ENCODE peak calls at places on chromosome 4, in eight cellular contexts. N is HEK293T; O is activated CD4-positive, alpha-beta T cell treated with anti-CD3 and anti-CD28 coated beads for 36 hours; A is left ventricle myocardium inferior; C is kidney; D is T-helper 9 cell; B is HCT116; G is RWPE1. S is an unnamed sample.

GRCh38 chr4:89064848-89065247 is 7.9 kb upstream of the FAM13A start:
- DNase-seq in N (no peak), O (no peak), A (no peak), C (no peak), D (no peak), B (no peak), G (no peak), S (no peak)

GRCh38 chr4:155428128-155428527 is 51.4 kb upstream of the MAP9 start:
- DNase-seq in N (no peak), O (no peak), A (no peak), C (no peak), D (no peak), B (no peak), G (no peak), S (no peak)

GRCh38 chr4:7813674-7814073 is 126.0 kb downstream of the AFAP1 start:
- DNase-seq in N (no peak), O (peak; percentile 23), A (no peak), C (no peak), D (no peak), B (no peak), G (no peak), S (no peak)

GRCh38 chr4:151541438-151542071 is 132.6 kb downstream of the FHIP1A start:
- DNase-seq in N (no peak), O (no peak), A (no peak), C (no peak), D (no peak), B (peak; percentile 21), G (peak; percentile 77), S (no peak)

GRCh38 chr4:73066928-73067327 is 2.6 kb downstream of the COX18 start:
- DNase-seq in N (no peak), O (peak; percentile 31), A (no peak), C (no peak), D (no peak), B (no peak), G (no peak), S (no peak)

GRCh38 chr4:99084595-99084994 is 4.0 kb downstream of the ADH5 start:
- DNase-seq in N (no peak), O (no peak), A (no peak), C (no peak), D (no peak), B (no peak), G (no peak), S (no peak)

GRCh38 chr4:81607947-81608346 is 136.2 kb upstream of the RASGEF1B start:
- DNase-seq in N (no peak), O (no peak), A (no peak), C (no peak), D (no peak), B (no peak), G (no peak), S (no peak)

GRCh38 chr4:47468686-47469365 is 5.3 kb upstream of the COMMD8 start:
- DNase-seq in N (no peak), O (no peak), A (no peak), C (no peak), D (no peak), B (no peak), G (no peak), S (no peak)

GRCh38 chr4:98522062-98522461 is 136.3 kb downstream of the TSPAN5 start:
- DNase-seq in N (no peak), O (peak; percentile 29), A (no peak), C (no peak), D (no peak), B (no peak), G (no peak), S (no peak)

GRCh38 chr4:3299122-3299521 is 6.3 kb downstream of the RGS12 start:
- DNase-seq in N (no peak), O (no peak), A (no peak), C (peak; percentile 22), D (no peak), B (no peak), G (no peak), S (no peak)

GRCh38 chr4:184801781-184802180 is 24.0 kb downstream of the ACSL1 start:
- DNase-seq in N (no peak), O (no peak), A (no peak), C (no peak), D (no peak), B (no peak), G (peak; percentile 86), S (no peak)

GRCh38 chr4:121072080-121072835 is at the start of gene NDNF:
- DNase-seq in N (peak; percentile 67), O (peak; percentile 65), A (peak; percentile 46), C (peak; percentile 69), D (peak; percentile 22), B (no peak), G (no peak), S (peak; percentile 90)

GRCh38 chr4:20248155-20248558 is 3.5 kb upstream of the SLIT2 start:
- DNase-seq in N (peak; percentile 30), O (no peak), A (no peak), C (no peak), D (no peak), B (peak; percentile 29), G (no peak), S (no peak)

GRCh38 chr4:105061720-105062119 is 85.0 kb upstream of the TET2 start:
- DNase-seq in N (no peak), O (no peak), A (no peak), C (no peak), D (no peak), B (no peak), G (no peak), S (no peak)

GRCh38 chr4:101086801-101087586 is 260.3 kb downstream of the PPP3CA start:
- DNase-seq in N (peak; percentile 14), O (no peak), A (no peak), C (no peak), D (no peak), B (no peak), G (no peak), S (no peak)

GRCh38 chr4:40121515-40121914 is 64.9 kb downstream of the N4BP2 start:
- DNase-seq in N (no peak), O (peak; percentile 30), A (no peak), C (no peak), D (no peak), B (peak; percentile 12), G (peak; percentile 69), S (no peak)

GRCh38 chr4:164876680-164877324 is at the start of gene APELA:
- DNase-seq in N (no peak), O (no peak), A (no peak), C (no peak), D (no peak), B (no peak), G (no peak), S (no peak)

GRCh38 chr4:93814722-93815121 is 13.8 kb upstream of the ATOH1 start:
- DNase-seq in N (no peak), O (no peak), A (no peak), C (no peak), D (no peak), B (no peak), G (no peak), S (no peak)